ENCODE peak calls at places on chromosomes 13 and 19, in seven cellular contexts. One of them, this sample, is unnamed.

GRCh38 chr19:3881272-3882040 is 971 bp downstream of the ATCAY start:
- DNase-seq in activated T-helper 2 cell treated with anti-CD3 and anti-CD28 coated beads, Interferon-gamma antibody, Interleukin-2, Interleukin-4, amounts not matched to agents 10 μg/mL and 5 μg/mL and 100 μg/mL, durations not matched to agents 14 hours and 24 hours and 36 hours: no peak
- DNase-seq in effector memory CD4-positive, alpha-beta T cell: no peak
- DNase-seq in naive thymus-derived CD4-positive, alpha-beta T cell: no peak
- DNase-seq in suprapubic skin: no peak
- DNase-seq in nephron progenitor cell: no peak
- DNase-seq in activated T-cell treated with anti-CD3 and anti-CD28 coated beads for 1 hour: no peak
- DNase-seq in this sample: no peak

GRCh38 chr13:26400545-26400944 is 146.6 kb downstream of the CDK8 start:
- DNase-seq in activated T-helper 2 cell treated with anti-CD3 and anti-CD28 coated beads, Interferon-gamma antibody, Interleukin-2, Interleukin-4, amounts not matched to agents 10 μg/mL and 5 μg/mL and 100 μg/mL, durations not matched to agents 14 hours and 24 hours and 36 hours: no peak
- DNase-seq in effector memory CD4-positive, alpha-beta T cell: no peak
- DNase-seq in naive thymus-derived CD4-positive, alpha-beta T cell: no peak
- DNase-seq in suprapubic skin: no peak
- DNase-seq in nephron progenitor cell: no peak
- DNase-seq in activated T-cell treated with anti-CD3 and anti-CD28 coated beads for 1 hour: no peak
- DNase-seq in this sample: no peak

GRCh38 chr19:3039641-3040077 is 10.6 kb upstream of the TLE2 start:
- DNase-seq in activated T-helper 2 cell treated with anti-CD3 and anti-CD28 coated beads, Interferon-gamma antibody, Interleukin-2, Interleukin-4, amounts not matched to agents 10 μg/mL and 5 μg/mL and 100 μg/mL, durations not matched to agents 14 hours and 24 hours and 36 hours: no peak
- DNase-seq in effector memory CD4-positive, alpha-beta T cell: no peak
- DNase-seq in naive thymus-derived CD4-positive, alpha-beta T cell: no peak
- DNase-seq in suprapubic skin: no peak
- DNase-seq in nephron progenitor cell: no peak
- DNase-seq in activated T-cell treated with anti-CD3 and anti-CD28 coated beads for 1 hour: no peak
- DNase-seq in this sample: no peak

GRCh38 chr13:110546933-110547332 is 14.6 kb downstream of the RAB20 start:
- DNase-seq in activated T-helper 2 cell treated with anti-CD3 and anti-CD28 coated beads, Interferon-gamma antibody, Interleukin-2, Interleukin-4, amounts not matched to agents 10 μg/mL and 5 μg/mL and 100 μg/mL, durations not matched to agents 14 hours and 24 hours and 36 hours: no peak
- DNase-seq in effector memory CD4-positive, alpha-beta T cell: no peak
- DNase-seq in naive thymus-derived CD4-positive, alpha-beta T cell: no peak
- DNase-seq in suprapubic skin: peak; percentile 80
- DNase-seq in nephron progenitor cell: no peak
- DNase-seq in activated T-cell treated with anti-CD3 and anti-CD28 coated beads for 1 hour: no peak
- DNase-seq in this sample: no peak

GRCh38 chr13:77118134-77118533 is 91.2 kb upstream of the FBXL3 start:
- DNase-seq in activated T-helper 2 cell treated with anti-CD3 and anti-CD28 coated beads, Interferon-gamma antibody, Interleukin-2, Interleukin-4, amounts not matched to agents 10 μg/mL and 5 μg/mL and 100 μg/mL, durations not matched to agents 14 hours and 24 hours and 36 hours: no peak
- DNase-seq in effector memory CD4-positive, alpha-beta T cell: no peak
- DNase-seq in naive thymus-derived CD4-positive, alpha-beta T cell: no peak
- DNase-seq in suprapubic skin: no peak
- DNase-seq in nephron progenitor cell: no peak
- DNase-seq in activated T-cell treated with anti-CD3 and anti-CD28 coated beads for 1 hour: no peak
- DNase-seq in this sample: no peak

GRCh38 chr13:50529154-50529882 is 314.2 kb downstream of the DLEU7 start:
- DNase-seq in activated T-helper 2 cell treated with anti-CD3 and anti-CD28 coated beads, Interferon-gamma antibody, Interleukin-2, Interleukin-4, amounts not matched to agents 10 μg/mL and 5 μg/mL and 100 μg/mL, durations not matched to agents 14 hours and 24 hours and 36 hours: no peak
- DNase-seq in effector memory CD4-positive, alpha-beta T cell: no peak
- DNase-seq in naive thymus-derived CD4-positive, alpha-beta T cell: no peak
- DNase-seq in suprapubic skin: peak; percentile 89
- DNase-seq in nephron progenitor cell: no peak
- DNase-seq in activated T-cell treated with anti-CD3 and anti-CD28 coated beads for 1 hour: no peak
- DNase-seq in this sample: no peak

GRCh38 chr19:5691205-5691929 is 1.3 kb downstream of the RPL36 start:
- DNase-seq in activated T-helper 2 cell treated with anti-CD3 and anti-CD28 coated beads, Interferon-gamma antibody, Interleukin-2, Interleukin-4, amounts not matched to agents 10 μg/mL and 5 μg/mL and 100 μg/mL, durations not matched to agents 14 hours and 24 hours and 36 hours: peak; percentile 31
- DNase-seq in effector memory CD4-positive, alpha-beta T cell: peak; percentile 21
- DNase-seq in naive thymus-derived CD4-positive, alpha-beta T cell: no peak
- DNase-seq in suprapubic skin: no peak
- DNase-seq in nephron progenitor cell: no peak
- DNase-seq in activated T-cell treated with anti-CD3 and anti-CD28 coated beads for 1 hour: peak; percentile 26
- DNase-seq in this sample: peak; percentile 20

GRCh38 chr19:4009990-4010807 is 2.7 kb downstream of the PIAS4 start:
- DNase-seq in activated T-helper 2 cell treated with anti-CD3 and anti-CD28 coated beads, Interferon-gamma antibody, Interleukin-2, Interleukin-4, amounts not matched to agents 10 μg/mL and 5 μg/mL and 100 μg/mL, durations not matched to agents 14 hours and 24 hours and 36 hours: no peak
- DNase-seq in effector memory CD4-positive, alpha-beta T cell: no peak
- DNase-seq in naive thymus-derived CD4-positive, alpha-beta T cell: no peak
- DNase-seq in suprapubic skin: peak; percentile 58
- DNase-seq in nephron progenitor cell: no peak
- DNase-seq in activated T-cell treated with anti-CD3 and anti-CD28 coated beads for 1 hour: no peak
- DNase-seq in this sample: no peak

GRCh38 chr19:10192922-10193321 is 1.8 kb downstream of the DNMT1 start:
- DNase-seq in activated T-helper 2 cell treated with anti-CD3 and anti-CD28 coated beads, Interferon-gamma antibody, Interleukin-2, Interleukin-4, amounts not matched to agents 10 μg/mL and 5 μg/mL and 100 μg/mL, durations not matched to agents 14 hours and 24 hours and 36 hours: no peak
- DNase-seq in effector memory CD4-positive, alpha-beta T cell: no peak
- DNase-seq in naive thymus-derived CD4-positive, alpha-beta T cell: no peak
- DNase-seq in suprapubic skin: no peak
- DNase-seq in nephron progenitor cell: no peak
- DNase-seq in activated T-cell treated with anti-CD3 and anti-CD28 coated beads for 1 hour: no peak
- DNase-seq in this sample: no peak

This sample was measured in central memory CD4-positive, alpha-beta T cell.